ENCODE peak calls at places on chromosome 20, in four cellular contexts. One of them, this sample, is unnamed.

GRCh38 chr20:52004720-52005119 is 186.9 kb downstream of the ZFP64 start:
- DNase-seq in K562: no peak
- DNase-seq in HepG2: no peak
- DNase-seq in A549: no peak
- DNase-seq in this sample: no peak

GRCh38 chr20:49676581-49677291 is 36.9 kb downstream of the B4GALT5 start:
- DNase-seq in K562: peak
- DNase-seq in HepG2: peak
- DNase-seq in A549: peak
- DNase-seq in this sample: no peak

GRCh38 chr20:59121714-59122376 is 41.8 kb upstream of the ZNF831 start:
- DNase-seq in K562: no peak
- DNase-seq in HepG2: no peak
- DNase-seq in A549: no peak
- DNase-seq in this sample: no peak

GRCh38 chr20:13694420-13695150 is 55.9 kb upstream of the TASP1 start:
- DNase-seq in K562: no peak
- DNase-seq in HepG2: peak
- DNase-seq in A549: no peak
- DNase-seq in this sample: no peak

GRCh38 chr20:2918096-2919049 is 45.1 kb downstream of the PTPRA start:
- DNase-seq in K562: no peak
- DNase-seq in HepG2: no peak
- DNase-seq in A549: no peak
- DNase-seq in this sample: no peak

GRCh38 chr20:48718914-48719578 is 108.8 kb downstream of the PREX1 start:
- DNase-seq in K562: no peak
- DNase-seq in HepG2: no peak
- DNase-seq in A549: no peak
- DNase-seq in this sample: no peak

GRCh38 chr20:46964299-46965123 is 69.9 kb downstream of the EYA2 start:
- DNase-seq in K562: no peak
- DNase-seq in HepG2: no peak
- DNase-seq in A549: no peak
- DNase-seq in this sample: no peak

GRCh38 chr20:46573234-46573633 is 22.8 kb upstream of the OCSTAMP start:
- DNase-seq in K562: no peak
- DNase-seq in HepG2: no peak
- DNase-seq in A549: no peak
- DNase-seq in this sample: no peak

GRCh38 chr20:37202267-37202943 is 23.1 kb upstream of the MROH8 start:
- DNase-seq in K562: peak
- DNase-seq in HepG2: peak
- DNase-seq in A549: peak
- DNase-seq in this sample: peak

GRCh38 chr20:32678948-32679347 is 5.2 kb upstream of the C20orf203 start:
- DNase-seq in K562: no peak
- DNase-seq in HepG2: no peak
- DNase-seq in A549: no peak
- DNase-seq in this sample: no peak

GRCh38 chr20:9331707-9332435 is 182.5 kb upstream of the LAMP5 start:
- DNase-seq in K562: no peak
- DNase-seq in HepG2: no peak
- DNase-seq in A549: no peak
- DNase-seq in this sample: no peak

GRCh38 chr20:49948178-49948577 is 12.0 kb downstream of the RNF114 start:
- DNase-seq in K562: no peak
- DNase-seq in HepG2: no peak
- DNase-seq in A549: no peak
- DNase-seq in this sample: no peak

GRCh38 chr20:59001068-59001448 is 6.0 kb downstream of the CTSZ start:
- DNase-seq in K562: no peak
- DNase-seq in HepG2: no peak
- DNase-seq in A549: no peak
- DNase-seq in this sample: no peak

GRCh38 chr20:16063876-16064275 is 509.4 kb downstream of the KIF16B start:
- DNase-seq in K562: no peak
- DNase-seq in HepG2: no peak
- DNase-seq in A549: no peak
- DNase-seq in this sample: no peak

GRCh38 chr20:14526891-14527290 is 189.5 kb upstream of the FLRT3 start:
- DNase-seq in K562: no peak
- DNase-seq in HepG2: no peak
- DNase-seq in A549: no peak
- DNase-seq in this sample: no peak

GRCh38 chr20:64233725-64234124 is 21.8 kb upstream of the PCMTD2 start:
- DNase-seq in K562: no peak
- DNase-seq in HepG2: no peak
- DNase-seq in A549: no peak
- DNase-seq in this sample: no peak

GRCh38 chr20:55251170-55251569 is 754.1 kb downstream of the CBLN4 start:
- DNase-seq in K562: no peak
- DNase-seq in HepG2: no peak
- DNase-seq in A549: no peak
- DNase-seq in this sample: no peak

GRCh38 chr20:63873477-63873971 is 8.5 kb downstream of the TPD52L2 start:
- DNase-seq in K562: no peak
- DNase-seq in HepG2: no peak
- DNase-seq in A549: no peak
- DNase-seq in this sample: no peak

GRCh38 chr20:21623074-21623780 is 82.2 kb upstream of the PAX1 start:
- DNase-seq in K562: no peak
- DNase-seq in HepG2: no peak
- DNase-seq in A549: no peak
- DNase-seq in this sample: no peak

GRCh38 chr20:20489623-20490341 is 121.9 kb downstream of the INSM1 start:
- DNase-seq in K562: no peak
- DNase-seq in HepG2: no peak
- DNase-seq in A549: no peak
- DNase-seq in this sample: no peak

GRCh38 chr20:59743767-59744485 is 139.6 kb downstream of the PHACTR3 start:
- DNase-seq in K562: no peak
- DNase-seq in HepG2: no peak
- DNase-seq in A549: no peak
- DNase-seq in this sample: peak

GRCh38 chr20:52083627-52084232 is 107.8 kb downstream of the ZFP64 start:
- DNase-seq in K562: peak
- DNase-seq in HepG2: peak
- DNase-seq in A549: peak
- DNase-seq in this sample: peak

GRCh38 chr20:63400486-63401210 is 39.5 kb upstream of the CHRNA4 start:
- DNase-seq in K562: no peak
- DNase-seq in HepG2: no peak
- DNase-seq in A549: no peak
- DNase-seq in this sample: no peak

GRCh38 chr20:962223-962622 is 39.9 kb downstream of the RSPO4 start:
- DNase-seq in K562: no peak
- DNase-seq in HepG2: no peak
- DNase-seq in A549: no peak
- DNase-seq in this sample: no peak

GRCh38 chr20:48621256-48622078 is 206.3 kb downstream of the PREX1 start:
- DNase-seq in K562: peak
- DNase-seq in HepG2: no peak
- DNase-seq in A549: peak
- DNase-seq in this sample: no peak

GRCh38 chr20:4062721-4063606 is 47.6 kb upstream of the RNF24 start:
- DNase-seq in K562: no peak
- DNase-seq in HepG2: peak
- DNase-seq in A549: no peak
- DNase-seq in this sample: no peak

GRCh38 chr20:7399575-7399974 is 540.7 kb downstream of the HAO1 start:
- DNase-seq in K562: no peak
- DNase-seq in HepG2: no peak
- DNase-seq in A549: no peak
- DNase-seq in this sample: no peak
- TF ChIP-seq NR3C1 in K562: no peak
- TF ChIP-seq NR3C1 in HepG2: no peak
- TF ChIP-seq NR3C1 in A549: no peak
- TF ChIP-seq NR3C1 in this sample: no peak

GRCh38 chr20:38354227-38354626 is 7.9 kb downstream of the LBP start:
- DNase-seq in K562: no peak
- DNase-seq in HepG2: no peak
- DNase-seq in A549: no peak
- DNase-seq in this sample: no peak

GRCh38 chr20:38353298-38353697 is 7.0 kb downstream of the LBP start:
- DNase-seq in K562: no peak
- DNase-seq in HepG2: no peak
- DNase-seq in A549: no peak
- DNase-seq in this sample: no peak

GRCh38 chr20:38357653-38358207 is 11.4 kb downstream of the LBP start:
- DNase-seq in K562: peak
- DNase-seq in HepG2: no peak
- DNase-seq in A549: no peak
- DNase-seq in this sample: no peak

GRCh38 chr20:38358500-38358998 is 12.3 kb downstream of the LBP start:
- DNase-seq in K562: no peak
- DNase-seq in HepG2: no peak
- DNase-seq in A549: no peak
- DNase-seq in this sample: no peak

DNA sequence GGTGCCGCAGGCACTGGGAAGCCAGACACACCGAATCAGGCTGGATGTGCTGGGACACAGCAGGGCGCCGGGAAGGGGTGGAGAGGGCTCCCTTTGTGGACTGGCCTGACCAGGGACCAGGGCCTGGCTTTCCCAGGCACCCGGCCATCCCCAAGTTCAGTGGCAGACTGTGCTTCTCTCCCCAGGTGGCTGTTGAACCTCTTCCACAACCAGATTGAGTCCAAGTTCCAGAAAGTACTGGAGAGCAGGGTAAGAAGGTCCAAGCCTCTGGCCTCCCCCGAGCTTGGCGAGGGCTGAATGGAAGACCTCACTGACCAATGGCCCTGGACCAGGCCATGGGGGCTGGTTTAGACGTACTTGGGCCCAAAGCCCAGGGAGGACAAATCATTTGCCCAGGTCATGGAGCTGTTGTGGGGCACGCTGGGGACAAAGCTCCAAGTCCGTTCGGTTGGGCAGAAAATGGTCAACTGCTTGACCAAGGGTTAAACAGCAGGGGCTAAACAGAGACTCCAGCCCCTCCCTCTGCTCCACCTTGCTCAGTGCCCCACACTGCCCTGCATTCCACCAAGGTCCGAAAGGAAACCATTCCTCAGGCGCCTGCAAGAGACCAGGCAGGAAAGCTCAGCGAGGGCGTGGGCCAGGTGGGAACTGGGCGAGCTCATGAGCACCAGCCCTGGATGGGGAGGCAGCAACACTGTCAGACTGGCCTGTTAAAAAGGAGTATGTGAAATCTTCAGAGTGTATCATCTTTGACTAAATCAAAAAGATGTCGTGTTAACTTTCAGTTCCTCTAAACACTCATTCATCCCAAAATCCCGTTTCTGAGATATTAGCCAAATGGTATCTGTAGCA is 9.1 kb downstream of the LBP start:
- DNase-seq in K562: no peak
- DNase-seq in HepG2: no peak
- DNase-seq in A549: no peak
- DNase-seq in this sample: peak
- TF ChIP-seq NR3C1 in K562: no peak
- TF ChIP-seq NR3C1 in HepG2: no peak
- TF ChIP-seq NR3C1 in A549: no peak
- TF ChIP-seq NR3C1 in this sample: no peak

DNA sequence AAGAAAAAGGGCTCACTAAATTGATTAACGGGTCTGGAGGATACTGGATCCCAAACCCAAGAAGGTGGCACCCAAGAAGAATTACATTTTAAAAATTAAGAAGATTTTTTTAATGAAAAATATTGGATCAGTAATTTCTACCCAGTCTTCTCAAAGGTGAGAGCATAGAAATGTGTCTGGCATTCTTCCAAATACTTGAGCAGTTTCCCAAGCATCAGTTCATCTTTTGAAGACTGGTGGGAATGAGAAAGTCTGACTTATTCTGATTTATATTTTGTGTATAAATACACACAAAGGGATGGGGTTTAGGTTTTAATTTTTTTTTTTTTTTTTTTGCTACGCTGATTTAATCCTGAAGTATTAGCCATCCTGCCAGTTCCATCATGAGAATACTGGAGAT is 3.3 kb downstream of the MGME1 start:
- DNase-seq in K562: no peak
- DNase-seq in HepG2: no peak
- DNase-seq in A549: no peak
- DNase-seq in this sample: no peak
- TF ChIP-seq NR3C1 in K562: no peak
- TF ChIP-seq NR3C1 in HepG2: no peak
- TF ChIP-seq NR3C1 in A549: no peak
- TF ChIP-seq NR3C1 in this sample: no peak

DNA sequence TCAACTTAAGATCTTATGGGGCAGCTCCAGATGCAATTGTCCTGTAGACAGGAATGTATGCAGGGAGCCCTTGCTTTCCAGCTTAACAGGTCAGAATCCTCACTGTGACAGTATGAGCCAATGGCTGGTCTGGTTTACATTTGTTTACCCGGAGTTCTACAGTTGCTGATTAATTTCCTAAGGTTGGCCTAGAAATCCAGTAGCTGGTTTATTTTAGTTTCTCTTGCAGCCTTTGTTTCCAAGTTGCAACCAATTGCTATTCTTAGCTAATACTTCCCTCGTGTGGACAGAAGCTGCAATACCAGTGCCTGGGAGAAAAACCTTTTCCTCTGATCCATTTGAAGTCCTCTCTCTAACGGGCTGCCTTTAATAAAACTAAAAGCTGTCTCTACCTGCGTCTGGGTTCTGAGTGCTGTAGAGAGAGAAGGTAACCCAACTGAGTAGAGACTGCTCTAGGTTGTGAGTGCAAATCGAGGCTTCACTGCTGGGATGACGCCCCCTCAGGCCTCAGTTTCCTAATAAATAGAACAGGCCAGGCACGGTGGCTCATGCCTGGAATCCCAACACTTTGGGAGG is 45.9 kb downstream of the ZNF217 start:
- DNase-seq in K562: peak
- DNase-seq in HepG2: peak
- DNase-seq in A549: peak
- DNase-seq in this sample: peak
- TF ChIP-seq NR3C1 in K562: no peak
- TF ChIP-seq NR3C1 in HepG2: no peak
- TF ChIP-seq NR3C1 in A549: no peak
- TF ChIP-seq NR3C1 in this sample: no peak

DNA sequence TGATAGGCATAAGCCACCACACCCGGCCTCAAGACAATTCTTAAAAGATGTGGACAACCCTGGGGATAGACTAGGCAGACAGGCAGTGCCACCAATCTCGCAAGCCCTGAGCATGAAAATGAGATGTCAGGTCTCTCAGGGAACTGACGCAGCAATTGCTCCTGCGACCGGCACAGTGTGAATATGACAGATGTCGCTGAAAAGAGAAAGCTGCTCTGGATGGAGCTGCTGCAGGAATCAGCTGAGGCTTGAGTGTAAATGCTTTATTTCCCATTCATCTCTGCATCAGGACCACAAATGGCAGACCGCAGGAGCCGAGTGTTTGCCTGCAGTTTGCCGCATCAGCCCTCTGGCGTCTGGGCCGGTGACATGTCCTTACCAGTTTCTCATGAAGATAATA is 68.4 kb downstream of the TFAP2C start:
- DNase-seq in K562: no peak
- DNase-seq in HepG2: no peak
- DNase-seq in A549: no peak
- DNase-seq in this sample: no peak
- TF ChIP-seq NR3C1 in K562: no peak
- TF ChIP-seq NR3C1 in HepG2: no peak
- TF ChIP-seq NR3C1 in A549: no peak
- TF ChIP-seq NR3C1 in this sample: no peak